ENCODE peak calls at places on chromosomes 11 and 22, in ten cellular contexts. D is CD4-positive, alpha-beta memory T cell; R is non-pigmented ciliary epithelial cell; Q is nephron progenitor cell; K is hypothalamus; O is activated CD8-positive, alpha-beta memory T cell treated with anti-CD3 and anti-CD28 coated beads, Interleukin-2, amount 50 U/mL, for 48 hours; W is EH; X is neural progenitor cell; C is brain microvascular endothelial cell; T is left cardiac atrium. J is an unnamed sample.

GRCh38 chr11:107683807-107684206 is 28.0 kb downstream of the SLN start:
- DNase-seq in D (no peak), R (no peak), Q (no peak), K (no peak), O (no peak), W (peak), X (peak), C (no peak), T (no peak), J (no peak)

GRCh38 chr11:114315749-114316368 is 19.7 kb downstream of the NNMT start:
- DNase-seq in D (peak), R (no peak), Q (no peak), K (no peak), O (no peak), W (no peak), X (no peak), C (no peak), T (no peak), J (no peak)

GRCh38 chr11:73201249-73201648 is 16.8 kb upstream of the P2RY2 start:
- DNase-seq in D (no peak), R (no peak), Q (no peak), K (no peak), O (peak), W (no peak), X (no peak), C (no peak), T (peak), J (no peak)

GRCh38 chr11:70399681-70400112 is 1.4 kb downstream of the CTTN start:
- DNase-seq in D (no peak), R (peak), Q (peak), K (no peak), O (no peak), W (peak), X (peak), C (peak), T (peak), J (peak)

GRCh38 chr22:20211997-20212753 is 55.9 kb downstream of the RTN4R start:
- DNase-seq in D (no peak), R (no peak), Q (no peak), K (no peak), O (no peak), W (no peak), X (no peak), C (peak), T (peak), J (peak)

GRCh38 chr11:116794851-116795250 is 3.2 kb upstream of the APOA5 start:
- DNase-seq in D (no peak), R (no peak), Q (no peak), K (no peak), O (no peak), W (no peak), X (no peak), C (no peak), T (no peak), J (no peak)

GRCh38 chr11:122804796-122805195 is 33.5 kb upstream of the CRTAM start:
- DNase-seq in D (no peak), R (no peak), Q (no peak), K (no peak), O (no peak), W (peak), X (no peak), C (no peak), T (no peak), J (no peak)

GRCh38 chr11:71430166-71430565 is 18.0 kb downstream of the DHCR7 start:
- DNase-seq in D (no peak), R (no peak), Q (no peak), K (no peak), O (no peak), W (no peak), X (no peak), C (no peak), T (no peak), J (no peak)

GRCh38 chr11:33970984-33971466 is 79.1 kb upstream of the LMO2 start:
- DNase-seq in D (no peak), R (peak), Q (peak), K (no peak), O (no peak), W (peak), X (peak), C (peak), T (peak), J (peak)

GRCh38 chr11:14059491-14059890 is 97.0 kb downstream of the SPON1 start:
- DNase-seq in D (no peak), R (no peak), Q (no peak), K (no peak), O (no peak), W (no peak), X (no peak), C (no peak), T (no peak), J (no peak)

GRCh38 chr11:111694851-111695250 is 71.3 kb downstream of the PPP2R1B start:
- DNase-seq in D (no peak), R (peak), Q (peak), K (no peak), O (no peak), W (no peak), X (no peak), C (peak), T (peak), J (peak)

GRCh38 chr11:116605543-116605942 is 167.2 kb downstream of the BUD13 start:
- DNase-seq in D (no peak), R (no peak), Q (peak), K (no peak), O (peak), W (peak), X (peak), C (peak), T (no peak), J (peak)

GRCh38 chr11:30774451-30774850 is 188.3 kb upstream of the MPPED2 start:
- DNase-seq in D (no peak), R (no peak), Q (peak), K (no peak), O (no peak), W (no peak), X (peak), C (no peak), T (no peak), J (no peak)

GRCh38 chr22:22698263-22698750 is 53.9 kb downstream of the GGTLC2 start:
- DNase-seq in D (no peak), R (no peak), Q (no peak), K (no peak), O (no peak), W (no peak), X (no peak), C (no peak), T (no peak), J (no peak)